ENCODE peak calls at places on chromosome 5, in six cellular contexts. Z, A, F, U, T and E are unnamed samples.

GRCh38 chr5:88256037-88256436 is 12.6 kb downstream of the TMEM161B start:
- DNase-seq in F (no peak), U (no peak), A (no peak), Z (no peak), T (no peak), E (no peak)

GRCh38 chr5:67215592-67216471 is 19.2 kb upstream of the CD180 start:
- DNase-seq in U (peak), F (peak), T (peak), A (no peak), Z (no peak), E (peak)

GRCh38 chr5:40572359-40572758 is 107.4 kb upstream of the PTGER4 start:
- DNase-seq in T (no peak), A (no peak), U (no peak), F (no peak), Z (no peak), E (no peak)

GRCh38 chr5:124395287-124395686 is 351.2 kb downstream of the ZNF608 start:
- DNase-seq in Z (peak), U (no peak), T (no peak), F (no peak), A (peak), E (peak)

GRCh38 chr5:151483176-151483575 is 35.8 kb downstream of the SLC36A1 start:
- DNase-seq in F (no peak), Z (no peak), T (no peak), A (peak), U (no peak), E (no peak)

GRCh38 chr5:141573489-141574121 is 45.2 kb downstream of the DIAPH1 start:
- DNase-seq in A (peak), T (no peak), F (no peak), Z (no peak), U (no peak), E (no peak)

GRCh38 chr5:1447772-1448361 is 2.6 kb upstream of the SLC6A3 start:
- DNase-seq in A (no peak), F (no peak), U (no peak), Z (no peak), T (no peak), E (no peak)

GRCh38 chr5:142777108-142777507 is 6.9 kb downstream of the ARHGAP26 start:
- DNase-seq in F (no peak), Z (no peak), A (no peak), T (no peak), U (no peak), E (no peak)

GRCh38 chr5:61790678-61791077 is 458.6 kb downstream of the ZSWIM6 start:
- DNase-seq in U (peak), F (no peak), A (no peak), T (no peak), Z (no peak), E (no peak)

GRCh38 chr5:6717247-6717646 is 4.0 kb downstream of the TENT4A start:
- DNase-seq in A (no peak), Z (no peak), T (no peak), U (no peak), F (no peak), E (no peak)

GRCh38 chr5:42587056-42587723 is 164.0 kb downstream of the GHR start:
- DNase-seq in Z (no peak), A (no peak), F (no peak), T (no peak), U (no peak), E (no peak)

GRCh38 chr5:16805478-16805877 is 130.6 kb downstream of the MYO10 start:
- DNase-seq in Z (no peak), T (no peak), U (no peak), F (no peak), A (no peak), E (no peak)

DNA sequence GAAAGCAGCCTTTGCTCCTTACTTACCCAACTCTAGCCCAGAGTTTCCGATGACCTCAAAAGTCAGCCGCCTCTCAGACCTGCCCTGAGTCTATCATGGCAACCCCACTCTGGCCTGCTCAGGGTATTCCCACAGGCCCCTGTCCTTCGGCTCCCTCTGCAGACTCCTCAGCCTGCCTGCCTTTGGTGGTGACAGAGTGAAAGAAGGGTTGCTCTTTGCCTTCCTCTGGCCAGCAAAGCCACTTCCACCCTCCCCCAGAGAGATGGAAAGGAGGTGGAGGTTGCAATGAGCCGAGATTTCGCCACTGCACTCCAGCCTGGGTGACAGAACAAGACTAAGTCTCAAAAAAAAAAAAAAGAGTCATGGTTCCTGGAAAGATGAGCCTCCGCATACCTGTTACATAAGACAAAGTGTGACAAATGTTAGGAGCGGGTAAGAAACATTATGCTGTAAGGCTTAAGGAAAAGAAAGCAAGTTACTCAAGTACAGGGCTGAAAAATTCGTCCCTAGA is 2.3 kb upstream of the SMIM33 start:
- DNase-seq in T (no peak), F (no peak), U (no peak), Z (no peak), A (peak), E (no peak)
- TF ChIP-seq CTCF in T (no peak), F (no peak), U (no peak), Z (no peak), A (peak), E (no peak)

GRCh38 chr5:72246239-72246580 is 73.8 kb downstream of the MRPS27 start:
- DNase-seq in F (no peak), T (no peak), U (no peak), A (no peak), Z (no peak), E (no peak)
- TF ChIP-seq CTCF in F (no peak), T (no peak), U (peak), A (no peak), Z (no peak), E (no peak)

DNA sequence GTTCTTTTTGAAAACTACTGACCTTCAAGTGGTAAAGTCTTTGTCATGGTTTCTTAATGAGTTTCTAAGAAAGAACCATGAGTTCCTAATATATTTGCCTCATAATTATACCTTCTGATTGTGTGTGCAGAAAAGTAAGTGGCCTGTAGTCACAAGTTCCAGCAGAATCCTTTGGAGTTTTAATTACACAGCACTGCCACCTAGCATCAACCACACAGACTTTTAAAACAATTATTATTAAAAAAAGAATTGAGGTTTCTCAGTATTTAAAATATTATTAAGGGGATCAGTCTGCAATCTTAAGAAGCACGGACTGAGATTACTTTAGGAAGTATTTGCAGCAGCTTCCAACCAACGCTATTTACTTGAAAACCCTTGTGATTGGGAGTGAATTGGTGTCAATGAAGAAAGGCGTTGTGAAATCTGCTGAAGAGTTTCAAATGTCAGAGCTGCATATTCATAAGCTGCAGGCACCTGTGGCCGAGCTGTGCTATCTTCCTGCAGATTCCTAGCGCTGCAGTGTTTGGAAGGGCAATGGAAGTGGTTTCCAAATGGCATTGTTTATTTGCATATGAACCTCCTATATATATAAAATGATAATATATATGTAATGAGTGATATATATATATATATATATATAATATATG is 1074.2 kb upstream of the WWC1 start:
- DNase-seq in A (peak), U (no peak), T (no peak), F (no peak), Z (no peak), E (no peak)
- TF ChIP-seq CTCF in A (peak), U (no peak), T (no peak), F (no peak), Z (no peak), E (no peak)

GRCh38 chr5:180330810-180331646 is 22.1 kb downstream of the GFPT2 start:
- DNase-seq in Z (peak), F (no peak), T (peak), U (peak), A (no peak), E (peak)

GRCh38 chr5:180332861-180333260 is 20.3 kb downstream of the GFPT2 start:
- DNase-seq in A (no peak), U (no peak), T (no peak), Z (no peak), F (no peak), E (no peak)

GRCh38 chr5:180333661-180334060 is 19.5 kb downstream of the GFPT2 start:
- DNase-seq in F (no peak), A (no peak), U (no peak), T (no peak), Z (peak), E (no peak)

GRCh38 chr5:180331647-180331950 is 21.5 kb downstream of the GFPT2 start:
- DNase-seq in F (no peak), U (no peak), T (no peak), Z (no peak), A (peak), E (no peak)

GRCh38 chr5:180332051-180332517 is 21.1 kb downstream of the GFPT2 start:
- DNase-seq in T (no peak), U (no peak), Z (peak), F (no peak), A (peak), E (no peak)
- TF ChIP-seq CTCF in T (no peak), U (no peak), Z (peak), F (no peak), A (peak), E (no peak)

GRCh38 chr5:11719888-11720481 is 184.3 kb downstream of the CTNND2 start:
- DNase-seq in U (peak), T (no peak), Z (peak), F (peak), A (peak), E (no peak)
- TF ChIP-seq CTCF in U (peak), T (no peak), Z (peak), F (peak), A (peak), E (no peak)